ENCODE peak calls at places on chromosome 7, in eight cellular contexts. V is stomach, Z is H9, U is prostate gland, P is endodermal cell, H is adrenal gland, X is A549, S is HCT116. F is an unnamed sample. For H3K4me1, the result is how much of the 10 kb centered on the place peaks cover.

GRCh38 chr7:20385121-20385520 is 54.4 kb downstream of the ITGB8 start:
- DNase-seq in V (no peak), Z (no peak), U (no peak), P (no peak), H (no peak), X (no peak), S (no peak), F (no peak)

GRCh38 chr7:112202819-112203218 is 3.4 kb downstream of the DOCK4 start:
- DNase-seq in V (peak), Z (no peak), U (peak), P (no peak), H (no peak), X (no peak), S (no peak), F (peak)

GRCh38 chr7:82419200-82419599 is 24.4 kb downstream of the CACNA2D1 start:
- DNase-seq in V (peak), Z (no peak), U (no peak), P (no peak), H (no peak), X (no peak), S (no peak), F (peak)

GRCh38 chr7:35003679-35004278 is 33.5 kb downstream of the DPY19L1 start:
- DNase-seq in V (peak), Z (no peak), U (peak), P (peak), H (no peak), X (peak), S (peak), F (no peak)

GRCh38 chr7:117781707-117782106 is 91.5 kb downstream of the CTTNBP2 start:
- DNase-seq in V (no peak), Z (no peak), U (no peak), P (no peak), H (no peak), X (no peak), S (no peak), F (no peak)

GRCh38 chr7:27634892-27635538 is 27.7 kb downstream of the HIBADH start:
- DNase-seq in V (no peak), Z (no peak), U (no peak), P (no peak), H (no peak), X (no peak), S (no peak), F (no peak)

GRCh38 chr7:69817096-69817495 is 218.8 kb downstream of the AUTS2 start:
- DNase-seq in V (no peak), Z (no peak), U (no peak), P (no peak), H (no peak), X (no peak), S (no peak), F (no peak)

GRCh38 chr7:3198316-3198715 is 102.7 kb upstream of the SDK1 start:
- DNase-seq in V (no peak), Z (no peak), U (no peak), P (no peak), H (no peak), X (no peak), S (no peak), F (no peak)

GRCh38 chr7:144384555-144385245 is 18.8 kb downstream of the NOBOX start:
- DNase-seq in V (no peak), Z (peak), U (no peak), P (peak), H (no peak), X (no peak), S (peak), F (no peak)

GRCh38 chr7:2066251-2066919 is 166.4 kb downstream of the MAD1L1 start:
- DNase-seq in V (no peak), Z (no peak), U (no peak), P (no peak), H (no peak), X (no peak), S (no peak), F (no peak)

GRCh38 chr7:100891555-100891954 is 2.0 kb upstream of the UFSP1 start:
- DNase-seq in V (no peak), Z (no peak), U (no peak), P (no peak), H (no peak), X (no peak), S (no peak), F (no peak)

GRCh38 chr7:77453531-77453930 is 37.4 kb upstream of the GSAP start:
- DNase-seq in V (no peak), Z (no peak), U (peak), P (no peak), H (no peak), X (no peak), S (no peak), F (no peak)

GRCh38 chr7:129782257-129783096 is 170.3 kb downstream of the UBE2H start:
- DNase-seq in V (no peak), Z (no peak), U (no peak), P (peak), H (no peak), X (no peak), S (no peak), F (no peak)

GRCh38 chr7:137120690-137121089 is 222.8 kb downstream of the PTN start:
- DNase-seq in V (no peak), Z (no peak), U (no peak), P (no peak), H (no peak), X (no peak), S (no peak), F (no peak)

GRCh38 chr7:107982918-107983389 is 20.0 kb downstream of the LAMB1 start:
- DNase-seq in V (no peak), Z (no peak), U (peak), P (no peak), H (no peak), X (peak), S (no peak), F (no peak)

GRCh38 chr7:7104971-7105370 is 77.4 kb upstream of the C1GALT1 start:
- DNase-seq in V (no peak), Z (no peak), U (no peak), P (no peak), H (no peak), X (no peak), S (no peak), F (no peak)

GRCh38 chr7:106462365-106462859 is 177.6 kb upstream of the NAMPT start:
- DNase-seq in V (no peak), Z (no peak), U (no peak), P (no peak), H (no peak), X (no peak), S (no peak), F (no peak)

GRCh38 chr7:81715984-81716588 is 53.8 kb downstream of the HGF start:
- DNase-seq in V (no peak), Z (no peak), U (no peak), P (peak), H (no peak), X (no peak), S (peak), F (no peak)

GRCh38 chr7:111727905-111728634 is 165.8 kb upstream of the IMMP2L start:
- DNase-seq in V (no peak), Z (no peak), U (no peak), P (no peak), H (no peak), X (no peak), S (no peak), F (no peak)

GRCh38 chr7:101924171-101924570 is 106.7 kb downstream of the CUX1 start:
- DNase-seq in V (no peak), Z (no peak), U (no peak), P (no peak), H (no peak), X (no peak), S (peak), F (no peak)

GRCh38 chr7:50768470-50769159 is 14.1 kb downstream of the GRB10 start:
- DNase-seq in V (no peak), Z (no peak), U (no peak), P (no peak), H (no peak), X (no peak), S (no peak), F (no peak)

GRCh38 chr7:1523208-1523607 is 7.3 kb upstream of the MAFK start:
- DNase-seq in V (no peak), Z (no peak), U (no peak), P (peak), H (no peak), X (no peak), S (no peak), F (no peak)

GRCh38 chr7:78218051-78218450 is 419.5 kb downstream of the PHTF2 start:
- DNase-seq in V (no peak), Z (no peak), U (no peak), P (no peak), H (no peak), X (no peak), S (no peak), F (no peak)

GRCh38 chr7:155482511-155483183 is 24.7 kb downstream of the EN2 start:
- DNase-seq in V (no peak), Z (no peak), U (no peak), P (no peak), H (no peak), X (no peak), S (no peak), F (peak)

GRCh38 chr7:2521341-2521745 is 1.8 kb downstream of the LFNG start:
- DNase-seq in V (no peak), Z (no peak), U (no peak), P (no peak), H (no peak), X (no peak), S (no peak), F (no peak)

GRCh38 chr7:120053390-120053961 is 219.5 kb upstream of the KCND2 start:
- DNase-seq in V (no peak), Z (no peak), U (no peak), P (no peak), H (no peak), X (no peak), S (no peak), F (no peak)

GRCh38 chr7:14351167-14351566 is 361.7 kb upstream of the ETV1 start:
- DNase-seq in V (no peak), Z (no peak), U (no peak), P (no peak), H (no peak), X (no peak), S (no peak), F (no peak)

GRCh38 chr7:34260282-34260681 is 354.9 kb downstream of the BMPER start:
- DNase-seq in V (no peak), Z (no peak), U (no peak), P (no peak), H (no peak), X (peak), S (peak), F (no peak)

GRCh38 chr7:47721670-47722069 is 139.8 kb upstream of the TNS3 start:
- DNase-seq in V (no peak), Z (peak), U (no peak), P (peak), H (no peak), X (no peak), S (no peak), F (no peak)

GRCh38 chr7:6640246-6640721 is 3.2 kb downstream of the ZNF316 start:
- DNase-seq in V (no peak), Z (peak), U (no peak), P (peak), H (no peak), X (no peak), S (no peak), F (no peak)

GRCh38 chr7:76165106-76165972 is 36.4 kb upstream of the SRRM3 start:
- DNase-seq in V (peak), Z (peak), U (no peak), P (peak), H (peak), X (no peak), S (no peak), F (no peak)

GRCh38 chr7:34165466-34165865 is 260.1 kb downstream of the BMPER start:
- DNase-seq in V (no peak), Z (no peak), U (no peak), P (no peak), H (no peak), X (no peak), S (no peak), F (no peak)

GRCh38 chr7:27693794-27694193 is 31.1 kb upstream of the HIBADH start:
- DNase-seq in V (no peak), Z (no peak), U (no peak), P (no peak), H (peak), X (no peak), S (no peak), F (no peak)

GRCh38 chr7:142711196-142711595 is 38.1 kb upstream of the PRSS1 start:
- DNase-seq in V (no peak), Z (no peak), U (no peak), P (no peak), H (no peak), X (no peak), S (no peak), F (no peak)
- H3K4me1 ChIP-seq in V (under half), Z (under half), U (under half), P (under half), H (under half), X (under half), S (under half), F (under half)

GRCh38 chr7:17105701-17106100 is 192.8 kb upstream of the AHR start:
- DNase-seq in V (no peak), Z (no peak), U (no peak), P (no peak), H (no peak), X (no peak), S (no peak), F (no peak)
- H3K4me1 ChIP-seq in V (under half), Z (under half), U (under half), P (under half), H (under half), X (under half), S (under half), F (under half)

GRCh38 chr7:138926241-138926612 is 55.0 kb downstream of the KIAA1549 start:
- DNase-seq in V (no peak), Z (no peak), U (no peak), P (no peak), H (no peak), X (no peak), S (no peak), F (no peak)
- H3K4me1 ChIP-seq in V (under half), Z (under half), U (under half), P (under half), H (under half), X (under half), S (under half), F (under half)

GRCh38 chr7:93016681-93017349 is 101.0 kb downstream of the SAMD9 start:
- DNase-seq in V (no peak), Z (no peak), U (no peak), P (no peak), H (no peak), X (no peak), S (no peak), F (no peak)
- H3K4me1 ChIP-seq in V (under half), Z (under half), U (under half), P (under half), H (under half), X (under half), S (under half), F (under half)

GRCh38 chr7:127924874-127925273 is 106.4 kb downstream of the LRRC4 start:
- DNase-seq in V (no peak), Z (no peak), U (no peak), P (no peak), H (no peak), X (no peak), S (no peak), F (no peak)
- H3K4me1 ChIP-seq in V (under half), Z (under half), U (under half), P (under half), H (under half), X (under half), S (under half), F (under half)

DNA sequence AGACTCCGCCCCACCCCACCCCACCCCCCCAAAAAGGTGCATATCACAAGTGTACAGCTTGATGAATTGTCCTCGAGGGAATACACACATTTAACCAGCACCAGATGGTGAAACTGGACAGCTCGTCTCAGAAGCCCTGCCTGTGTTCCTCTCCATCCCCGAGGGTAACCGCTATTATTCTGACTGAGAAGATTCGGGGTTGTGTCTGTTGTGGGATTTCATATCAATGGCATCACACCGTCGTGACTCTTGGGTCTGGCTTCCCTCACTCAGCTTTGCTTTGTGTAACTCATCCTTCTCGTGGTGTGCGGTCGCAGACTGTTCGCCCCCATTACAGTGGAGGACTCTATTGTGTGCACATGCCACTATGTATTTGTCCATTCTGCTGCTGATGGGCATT is 18.8 kb downstream of the PODXL start:
- DNase-seq in V (no peak), Z (no peak), U (no peak), P (no peak), H (no peak), X (no peak), S (no peak), F (no peak)
- H3K4me1 ChIP-seq in V (under half), Z (under half), U (under half), P (under half), H (under half), X (under half), S (half or more), F (under half)

GRCh38 chr7:110645616-110646015 is 445.3 kb upstream of the LRRN3 start:
- DNase-seq in V (no peak), Z (no peak), U (no peak), P (no peak), H (no peak), X (no peak), S (no peak), F (no peak)
- H3K4me1 ChIP-seq in V (under half), Z (under half), U (under half), P (under half), H (under half), X (under half), S (under half), F (under half)

GRCh38 chr7:135169141-135169935 is 1.2 kb downstream of the CYREN start:
- DNase-seq in V (no peak), Z (peak), U (no peak), P (peak), H (no peak), X (peak), S (peak), F (no peak)
- H3K4me1 ChIP-seq in V (half or more), Z (under half), U (under half), P (under half), H (under half), X (under half), S (under half), F (under half)